ENCODE peak calls at places on chromosomes 7 and 10, in ten cellular contexts. V is body of pancreas; P is transverse colon; N is choroid plexus epithelial cell; M is heart left ventricle; T is A549; C is lower lobe of right lung; H is CD8-positive, alpha-beta T cell; E is BJ; Y is GM12865. L is an unnamed sample.

GRCh38 chr10:110609592-110609991 is 34.5 kb upstream of the RBM20 start:
- DNase-seq in P (no peak), N (no peak), E (no peak), H (no peak), M (no peak), Y (no peak), C (no peak), T (peak; percentile 18), V (no peak), L (no peak)

GRCh38 chr7:47253650-47254080 is 328.2 kb downstream of the TNS3 start:
- DNase-seq in P (peak; percentile 28), E (no peak), Y (no peak), V (peak; percentile 49), H (no peak), T (peak; percentile 69), M (no peak), N (peak; percentile 72), C (no peak), L (peak; percentile 45)

GRCh38 chr7:158284121-158284520 is 303.5 kb downstream of the PTPRN2 start:
- DNase-seq in C (no peak), P (no peak), H (no peak), T (no peak), N (no peak), E (no peak), M (no peak), Y (no peak), V (no peak), L (no peak)

GRCh38 chr10:71025535-71025934 is 137.2 kb upstream of the PCBD1 start:
- DNase-seq in E (no peak), Y (no peak), T (no peak), C (no peak), M (no peak), N (peak; percentile 3), H (no peak), P (no peak), V (no peak), L (no peak)

GRCh38 chr7:137923380-137923779 is 76.6 kb upstream of the DGKI start:
- DNase-seq in M (no peak), N (peak; percentile 57), Y (peak; percentile 15), V (no peak), T (peak; percentile 15), E (no peak), H (no peak), C (no peak), P (no peak), L (no peak)

GRCh38 chr7:136523581-136523980 is 344.9 kb upstream of the CHRM2 start:
- DNase-seq in T (no peak), V (no peak), M (no peak), N (peak; percentile 2), E (no peak), P (no peak), H (no peak), Y (no peak), C (no peak), L (peak; percentile 40)

GRCh38 chr10:30176182-30176581 is 116.8 kb upstream of the JCAD start:
- DNase-seq in C (no peak), N (peak; percentile 39), H (no peak), M (no peak), Y (no peak), P (no peak), E (no peak), T (no peak), V (no peak), L (no peak)

GRCh38 chr7:77738871-77739270 is 42.6 kb downstream of the RSBN1L start:
- DNase-seq in H (no peak), C (no peak), V (no peak), T (no peak), M (no peak), Y (no peak), P (no peak), N (peak; percentile 65), E (peak; percentile 74), L (no peak)

GRCh38 chr7:30965372-30965771 is 1.6 kb downstream of the GHRHR start:
- DNase-seq in E (no peak), N (no peak), P (no peak), H (no peak), C (no peak), T (no peak), Y (no peak), M (no peak), V (no peak), L (no peak)

GRCh38 chr7:95046494-95047240 is 139.3 kb downstream of the PPP1R9A start:
- DNase-seq in T (no peak), E (no peak), M (no peak), H (no peak), N (no peak), P (no peak), V (no peak), Y (no peak), C (no peak), L (no peak)

GRCh38 chr10:133351408-133352318 is 4.5 kb downstream of the PRAP1 start:
- DNase-seq in E (no peak), P (no peak), Y (no peak), V (no peak), M (no peak), H (no peak), C (peak; percentile 44), N (no peak), T (no peak), L (no peak)

GRCh38 chr7:30563326-30563942 is 31.2 kb upstream of the GARS1 start:
- DNase-seq in V (no peak), N (peak; percentile 54), H (no peak), T (no peak), E (no peak), Y (no peak), P (no peak), C (peak; percentile 20), M (no peak), L (no peak)

GRCh38 chr7:366171-366916 is 76.4 kb downstream of the FOXL3 start:
- DNase-seq in E (no peak), N (peak; percentile 22), T (no peak), H (no peak), P (no peak), V (no peak), M (no peak), Y (no peak), C (peak; percentile 31), L (no peak)

GRCh38 chr7:11415101-11415500 is 416.9 kb downstream of the THSD7A start:
- DNase-seq in Y (no peak), P (no peak), H (no peak), M (no peak), C (no peak), N (no peak), T (no peak), E (no peak), V (no peak), L (no peak)

GRCh38 chr10:3857318-3857717 is 72.3 kb upstream of the KLF6 start:
- DNase-seq in Y (no peak), E (no peak), C (no peak), P (no peak), H (no peak), N (no peak), V (no peak), T (no peak), M (no peak), L (no peak)

GRCh38 chr10:59792812-59793211 is 39.6 kb upstream of the MRLN start:
- DNase-seq in V (no peak), E (no peak), Y (no peak), T (no peak), P (no peak), H (no peak), C (no peak), M (no peak), N (no peak), L (no peak)

GRCh38 chr10:121205625-121206024 is 354.5 kb downstream of the WDR11 start:
- DNase-seq in V (peak; percentile 17), E (no peak), P (no peak), M (no peak), T (no peak), N (no peak), H (no peak), C (no peak), Y (no peak), L (no peak)

GRCh38 chr7:100105534-100105933 is 4.1 kb downstream of the AP4M1 start:
- DNase-seq in M (no peak), H (no peak), P (no peak), Y (no peak), E (no peak), N (no peak), V (no peak), C (no peak), T (no peak), L (no peak)

GRCh38 chr7:100100420-100101015 is 679 bp downstream of the MCM7 start:
- DNase-seq in H (peak; percentile 79), Y (peak; percentile 97), T (peak; percentile 93), V (peak; percentile 93), C (peak; percentile 93), E (peak; percentile 80), N (peak; percentile 99), P (peak; percentile 95), M (peak; percentile 95), L (peak; percentile 80)

GRCh38 chr7:100101016-100101862 is at the start of the genes AP4M1 and MCM7:
- DNase-seq in H (peak; percentile 96), Y (peak; percentile 100), N (peak; percentile 99), E (peak; percentile 94), P (peak; percentile 99), T (peak; percentile 97), V (peak; percentile 98), C (peak; percentile 99), M (peak; percentile 99), L (peak; percentile 69)

GRCh38 chr7:100106633-100107032 is 5.2 kb downstream of the AP4M1 start:
- DNase-seq in P (no peak), E (no peak), Y (no peak), M (no peak), V (no peak), H (no peak), C (no peak), N (no peak), T (no peak), L (no peak)

GRCh38 chr7:100102950-100103840 is 1.8 kb downstream of the AP4M1 start:
- DNase-seq in N (peak; percentile 95), C (no peak), T (no peak), H (no peak), E (peak; percentile 42), Y (no peak), M (no peak), V (no peak), P (no peak), L (no peak)
- H3K4me3 ChIP-seq in N (no peak overlapping the region), C (no peak overlapping the region), T (peak overlapping the region; percentile 98), H (no peak overlapping the region), E (no peak overlapping the region), Y (no peak overlapping the region), M (no peak overlapping the region), V (no peak overlapping the region), P (no peak overlapping the region), L (peak overlapping the region; percentile 74)

GRCh38 chr7:120898710-120899499 is 41.0 kb upstream of the TSPAN12 start:
- DNase-seq in Y (no peak), C (no peak), V (no peak), N (no peak), H (no peak), E (no peak), P (no peak), T (no peak), M (no peak), L (no peak)
- TF ChIP-seq CTCF in Y (no peak), C (no peak), V (no peak), N (no peak), H (no peak), E (no peak), P (no peak), T (no peak), M (no peak), L (no peak)

GRCh38 chr10:104640339-104641149 is 546 bp upstream of the SORCS3 start:
- DNase-seq in M (no peak), T (no peak), P (no peak), C (no peak), Y (no peak), H (no peak), V (no peak), E (no peak), N (no peak), L (no peak)
- H3K4me3 ChIP-seq in M (no peak overlapping the region), T (peak overlapping the region; percentile 34), P (no peak overlapping the region), C (no peak overlapping the region), Y (no peak overlapping the region), H (no peak overlapping the region), V (no peak overlapping the region), E (no peak overlapping the region), N (no peak overlapping the region), L (peak overlapping the region; percentile 44)

GRCh38 chr10:50622497-50623298 is 1.1 kb downstream of the SGMS1 start:
- DNase-seq in C (peak; percentile 72), V (peak; percentile 56), Y (no peak), T (peak; percentile 46), H (peak; percentile 22), P (peak; percentile 53), M (peak; percentile 43), N (peak; percentile 66), E (no peak), L (no peak)
- TF ChIP-seq CTCF in C (no peak), V (no peak), Y (no peak), T (no peak), H (no peak), P (no peak), M (no peak), N (peak; percentile 27), E (no peak), L (no peak)